ENCODE peak calls at places on chromosomes 16 and 17, in eight cellular contexts. A, H, J, D, C, W, K and X are unnamed samples.

GRCh38 chr17:17220529-17220928 is 14.4 kb upstream of the PLD6 start:
- DNase-seq in K (no peak), D (no peak), W (peak), C (no peak), H (no peak), J (no peak), A (no peak), X (no peak)

GRCh38 chr17:2369039-2369438 is 31.7 kb downstream of the SGSM2 start:
- DNase-seq in W (no peak), C (no peak), J (no peak), D (no peak), K (no peak), H (no peak), A (no peak), X (no peak)

GRCh38 chr17:48500435-48501426 is 30.1 kb downstream of the HOXB1 start:
- DNase-seq in J (no peak), W (peak), H (no peak), K (no peak), C (no peak), D (no peak), A (no peak), X (no peak)

GRCh38 chr16:56874800-56875199 is 9.8 kb downstream of the SLC12A3 start:
- DNase-seq in K (peak), J (no peak), C (no peak), D (no peak), W (no peak), A (no peak), H (no peak), X (no peak)

GRCh38 chr16:67277294-67277998 is 1.9 kb upstream of the PLEKHG4 start:
- DNase-seq in A (peak), J (no peak), D (peak), C (no peak), W (no peak), K (no peak), H (no peak), X (peak)

GRCh38 chr16:17375388-17376304 is 95.1 kb downstream of the XYLT1 start:
- DNase-seq in C (no peak), H (no peak), W (no peak), J (no peak), A (no peak), D (no peak), K (no peak), X (no peak)

GRCh38 chr16:79876332-79876730 is 275.8 kb upstream of the MAF start:
- DNase-seq in J (no peak), K (no peak), H (no peak), A (no peak), W (no peak), C (no peak), D (no peak), X (no peak)

GRCh38 chr16:72785886-72786285 is 262.0 kb downstream of the ZFHX3 start:
- DNase-seq in D (no peak), C (no peak), J (no peak), H (no peak), A (peak), K (no peak), W (peak), X (no peak)

GRCh38 chr16:70572050-70572925 is 48.7 kb downstream of the SF3B3 start:
- DNase-seq in H (no peak), D (no peak), C (no peak), W (no peak), J (no peak), A (no peak), K (no peak), X (no peak)

GRCh38 chr17:77213778-77214132 is 73.0 kb downstream of the SEC14L1 start:
- DNase-seq in H (no peak), W (no peak), C (no peak), K (no peak), D (no peak), J (no peak), A (no peak), X (no peak)

GRCh38 chr16:27665881-27666280 is 115.9 kb downstream of the KATNIP start:
- DNase-seq in C (no peak), K (no peak), H (no peak), A (no peak), W (no peak), D (no peak), J (no peak), X (no peak)

GRCh38 chr17:75160211-75160610 is 5.9 kb upstream of the JPT1 start:
- DNase-seq in D (no peak), A (no peak), H (no peak), J (no peak), W (no peak), K (no peak), C (no peak), X (no peak)

GRCh38 chr17:82023447-82024241 is 539 bp downstream of the LRRC45 start:
- DNase-seq in A (no peak), K (no peak), C (no peak), W (peak), D (peak), J (no peak), H (no peak), X (no peak)

GRCh38 chr17:81926451-81927144 is 937 bp downstream of the MAFG start:
- DNase-seq in C (peak), K (no peak), D (peak), H (peak), J (peak), W (peak), A (peak), X (no peak)

GRCh38 chr16:50547340-50547865 is 793 bp upstream of the NKD1 start:
- DNase-seq in H (peak), D (peak), C (peak), J (peak), K (peak), A (no peak), W (peak), X (no peak)

GRCh38 chr17:43803758-43804157 is 23.5 kb downstream of the CFAP97D1 start:
- DNase-seq in J (no peak), D (no peak), W (no peak), H (no peak), K (no peak), C (no peak), A (no peak), X (no peak)

GRCh38 chr16:3171181-3171854 is 16.7 kb upstream of the OR1F1 start:
- DNase-seq in H (no peak), J (no peak), K (no peak), A (no peak), D (no peak), W (peak), C (no peak), X (no peak)

GRCh38 chr16:85428168-85428898 is 184.8 kb upstream of the GSE1 start:
- DNase-seq in C (no peak), H (no peak), K (no peak), D (peak), J (peak), W (peak), A (peak), X (no peak)

GRCh38 chr16:54027126-54027922 is 259.3 kb downstream of the IRX3 start:
- DNase-seq in W (no peak), D (no peak), K (no peak), C (no peak), H (no peak), A (peak), J (no peak), X (no peak)

GRCh38 chr17:10513284-10514067 is 4.9 kb downstream of the MYH1 start:
- DNase-seq in H (no peak), J (no peak), C (no peak), W (no peak), K (no peak), D (no peak), A (peak), X (no peak)

GRCh38 chr16:72256398-72257048 is 84.6 kb upstream of the PMFBP1 start:
- DNase-seq in J (no peak), K (no peak), C (no peak), D (no peak), W (no peak), A (peak), H (no peak), X (no peak)

GRCh38 chr17:40903129-40903847 is 18.2 kb upstream of the KRT20 start:
- DNase-seq in K (no peak), W (peak), C (no peak), D (peak), H (no peak), J (no peak), A (peak), X (no peak)

GRCh38 chr16:20383106-20384029 is 21.2 kb downstream of the PDILT start:
- DNase-seq in C (peak), H (peak), A (peak), W (peak), D (peak), K (peak), J (no peak), X (peak)

GRCh38 chr16:3060339-3061127 is 4.9 kb upstream of the IL32 start:
- DNase-seq in D (no peak), K (no peak), C (no peak), W (no peak), H (no peak), J (no peak), A (no peak), X (no peak)

GRCh38 chr17:40886090-40886489 is 1.0 kb upstream of the KRT20 start:
- DNase-seq in J (no peak), A (peak), D (no peak), W (no peak), H (no peak), K (no peak), C (no peak), X (no peak)

GRCh38 chr16:71360378-71360777 is 1.9 kb downstream of the CALB2 start:
- DNase-seq in W (no peak), D (peak), K (no peak), A (peak), C (no peak), H (no peak), J (no peak), X (no peak)

GRCh38 chr17:49630113-49630900 is 47.6 kb downstream of the SPOP start:
- DNase-seq in H (no peak), C (no peak), K (no peak), J (no peak), W (no peak), D (no peak), A (no peak), X (no peak)

GRCh38 chr16:89723279-89724250 is 2.2 kb downstream of the ZNF276 start:
- DNase-seq in C (peak), H (peak), W (peak), J (peak), A (peak), K (no peak), D (no peak), X (no peak)